ENCODE peak calls at places on chromosome 13, in eight cellular contexts. M is ovary, E is H1, G is A549, S is tibial nerve, D is transverse colon, Q is stomach, U is K562. B is an unnamed sample.

GRCh38 chr13:60759499-60759898 is 362.5 kb downstream of the TDRD3 start:
- DNase-seq in G (peak; percentile 3), M (no peak), U (no peak), S (no peak), E (no peak), D (no peak), Q (peak; percentile 78), B (no peak)

GRCh38 chr13:19587635-19588300 is 26.4 kb upstream of the TPTE2 start:
- DNase-seq in Q (no peak), G (peak; percentile 74), M (no peak), S (peak; percentile 41), U (no peak), E (no peak), D (no peak), B (no peak)

GRCh38 chr13:27679896-27680295 is 58.2 kb downstream of the POLR1D start:
- DNase-seq in Q (no peak), G (no peak), M (no peak), D (no peak), E (no peak), U (no peak), S (no peak), B (no peak)

GRCh38 chr13:104567114-104567513 is 1500.9 kb upstream of the SLC10A2 start:
- DNase-seq in U (no peak), G (no peak), Q (no peak), D (no peak), E (no peak), M (no peak), S (no peak), B (no peak)

GRCh38 chr13:24672141-24673132 is 7.8 kb upstream of the ATP12A start:
- DNase-seq in G (no peak), U (no peak), M (no peak), D (no peak), S (no peak), E (no peak), Q (no peak), B (no peak)

GRCh38 chr13:53237696-53238095 is 209.1 kb downstream of the OLFM4 start:
- DNase-seq in D (no peak), Q (no peak), U (no peak), G (no peak), E (no peak), M (no peak), S (no peak), B (no peak)

GRCh38 chr13:50843256-50844043 is at the start of gene DLEU7:
- DNase-seq in U (no peak), Q (no peak), E (peak; percentile 83), G (no peak), M (no peak), D (no peak), S (peak; percentile 55), B (no peak)

GRCh38 chr13:79722885-79723445 is 242.0 kb downstream of the NDFIP2 start:
- DNase-seq in G (no peak), M (no peak), S (no peak), E (no peak), U (no peak), D (no peak), Q (no peak), B (no peak)

GRCh38 chr13:94162289-94162688 is 317.2 kb downstream of the DCT start:
- DNase-seq in S (no peak), Q (no peak), E (no peak), M (no peak), U (no peak), G (no peak), D (no peak), B (no peak)

GRCh38 chr13:107301724-107302374 is 733.9 kb upstream of the ARGLU1 start:
- DNase-seq in Q (no peak), U (no peak), G (no peak), E (no peak), D (no peak), M (no peak), S (no peak), B (no peak)

GRCh38 chr13:48446454-48446853 is 33.5 kb upstream of the LPAR6 start:
- DNase-seq in S (no peak), M (no peak), E (no peak), D (no peak), Q (no peak), U (no peak), G (no peak), B (no peak)

GRCh38 chr13:96934889-96935490 is 59.3 kb downstream of the OXGR1 start:
- DNase-seq in M (no peak), Q (no peak), E (no peak), G (no peak), U (no peak), D (no peak), S (no peak), B (no peak)

GRCh38 chr13:30047154-30047874 is 196.9 kb upstream of the UBL3 start:
- DNase-seq in U (no peak), E (peak; percentile 13), D (no peak), M (no peak), Q (no peak), S (no peak), G (no peak), B (no peak)

GRCh38 chr13:46541210-46541609 is 11.8 kb upstream of the LRCH1 start:
- DNase-seq in Q (no peak), S (no peak), E (no peak), G (peak; percentile 67), D (no peak), U (no peak), M (no peak), B (no peak)

GRCh38 chr13:26042781-26043180 is 9.0 kb downstream of the SHISA2 start:
- DNase-seq in D (no peak), S (no peak), Q (no peak), E (no peak), G (no peak), U (no peak), M (no peak), B (no peak)

GRCh38 chr13:26048745-26049144 is 3.1 kb downstream of the SHISA2 start:
- DNase-seq in D (no peak), G (no peak), E (no peak), Q (no peak), S (no peak), U (no peak), M (no peak), B (no peak)

GRCh38 chr13:26047040-26047439 is 4.8 kb downstream of the SHISA2 start:
- DNase-seq in S (no peak), Q (no peak), E (no peak), D (no peak), M (no peak), U (no peak), G (no peak), B (no peak)

GRCh38 chr13:26045123-26045522 is 6.7 kb downstream of the SHISA2 start:
- DNase-seq in S (no peak), D (no peak), E (no peak), U (no peak), Q (no peak), G (no peak), M (no peak), B (no peak)

DNA sequence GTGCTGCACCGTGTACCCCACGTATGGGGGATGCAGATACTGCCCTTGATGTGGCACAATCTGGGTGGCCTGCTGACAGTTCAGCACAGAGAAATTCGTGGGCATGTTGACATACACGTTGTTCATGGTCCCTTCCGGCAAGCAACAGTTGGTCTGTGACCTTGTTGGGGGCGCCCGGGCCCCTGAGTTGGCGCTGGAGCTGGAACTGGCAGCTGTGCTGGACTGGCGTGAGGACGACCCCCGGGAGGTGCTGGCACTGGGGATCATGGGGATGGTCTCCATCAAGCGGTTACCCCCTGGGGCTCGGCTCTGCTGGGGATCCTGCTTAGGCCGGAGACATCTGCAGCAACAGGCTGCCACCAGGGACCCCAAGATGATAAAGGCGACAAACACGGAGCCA is 5.2 kb downstream of the SHISA2 start:
- DNase-seq in U (no peak), E (no peak), G (no peak), M (no peak), D (no peak), Q (no peak), S (no peak), B (no peak)
- TF ChIP-seq EP300 in U (no peak), E (no peak), G (no peak), M (no peak), D (no peak), Q (no peak), S (no peak), B (no peak)

GRCh38 chr13:112861876-112862615 is 107.0 kb upstream of the MCF2L start:
- DNase-seq in U (no peak), Q (peak; percentile 10), M (no peak), G (no peak), S (no peak), D (no peak), E (no peak), B (peak; percentile 49)

GRCh38 chr13:112859817-112860190 is 109.2 kb upstream of the MCF2L start:
- DNase-seq in D (no peak), S (peak; percentile 65), U (no peak), Q (no peak), G (no peak), E (no peak), M (no peak), B (no peak)

GRCh38 chr13:112857914-112858490 is 111.0 kb upstream of the MCF2L start:
- DNase-seq in S (no peak), G (no peak), U (no peak), Q (no peak), E (no peak), D (no peak), M (no peak), B (peak; percentile 52)

GRCh38 chr13:112855859-112856258 is 113.2 kb upstream of the MCF2L start:
- DNase-seq in E (no peak), Q (no peak), G (no peak), S (no peak), D (no peak), M (no peak), U (no peak), B (peak; percentile 40)

DNA sequence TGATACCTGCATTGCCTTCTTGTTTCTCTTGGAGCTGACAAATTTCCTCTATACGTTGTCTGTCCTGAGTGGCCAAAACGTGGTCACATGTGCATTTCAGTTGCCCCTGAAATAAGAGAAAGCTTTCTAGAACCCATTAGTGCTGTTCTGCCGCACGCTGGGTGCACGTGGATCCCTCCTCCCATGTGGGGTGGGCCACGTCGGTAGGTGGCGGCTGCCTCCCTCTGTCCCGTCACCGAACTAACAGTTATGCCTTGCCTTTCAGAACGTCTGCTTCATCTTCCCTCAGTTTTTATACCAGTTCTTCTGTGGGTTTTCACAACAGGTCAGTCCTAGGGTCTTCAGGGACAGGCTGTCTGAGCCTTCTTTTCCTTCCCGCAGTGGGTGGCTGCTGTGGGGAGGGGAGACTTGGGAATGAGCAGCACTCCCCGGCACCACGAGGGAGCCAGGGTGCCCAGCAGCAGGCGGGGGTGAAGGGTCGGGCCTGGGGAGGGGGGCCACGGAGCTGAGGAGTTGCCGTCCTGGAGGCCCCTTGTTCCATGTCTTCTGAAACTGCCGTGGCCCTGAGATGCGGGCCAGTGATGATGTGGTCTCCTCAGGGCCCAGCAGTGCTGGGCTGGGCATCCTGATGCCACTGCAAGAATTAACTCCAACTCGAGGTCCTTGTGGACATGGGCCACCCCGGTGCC is 109.7 kb upstream of the MCF2L start:
- DNase-seq in E (no peak), D (no peak), G (no peak), Q (no peak), S (no peak), U (no peak), M (no peak), B (peak; percentile 43)
- TF ChIP-seq POLR2A in E (no peak), D (no peak), G (no peak), Q (no peak), S (no peak), U (no peak), M (no peak), B (no peak)

GRCh38 chr13:66618702-66619101 is 611.4 kb downstream of the PCDH9 start:
- DNase-seq in U (peak; percentile 9), M (no peak), S (no peak), G (peak; percentile 36), E (no peak), D (no peak), Q (no peak), B (no peak)
- TF ChIP-seq EP300 in U (no peak), M (no peak), S (no peak), G (no peak), E (no peak), D (no peak), Q (no peak), B (no peak)

GRCh38 chr13:49585220-49586157 is at the start of gene RCBTB1:
- DNase-seq in S (peak; percentile 34), G (peak; percentile 58), D (peak; percentile 69), Q (peak; percentile 77), E (peak; percentile 82), M (peak; percentile 76), U (peak; percentile 91), B (peak; percentile 84)
- TF ChIP-seq POLR2A in S (peak; percentile 43), G (peak; percentile 61), D (peak; percentile 28), Q (no peak), E (no peak), M (no peak), U (peak; percentile 34), B (no peak)

B was measured in suprapubic skin.